ENCODE peak calls at places on chromosomes 11 and 22, in six cellular contexts. Y is transverse colon, A is AG10803, R is lower lobe of right lung, S is bronchial epithelial cell, I is thoracic aorta. M is an unnamed sample.

GRCh38 chr11:7436146-7436545 is 49.2 kb upstream of the OLFML1 start:
- DNase-seq in Y (no peak), A (no peak), R (no peak), S (no peak), I (no peak), M (no peak)

GRCh38 chr11:63535734-63536133 is 874 bp upstream of the PLAAT4 start:
- DNase-seq in Y (no peak), A (no peak), R (no peak), S (no peak), I (no peak), M (no peak)

GRCh38 chr11:117045196-117045595 is 53.0 kb downstream of the SIK3 start:
- DNase-seq in Y (peak), A (peak), R (no peak), S (peak), I (no peak), M (no peak)

GRCh38 chr11:832529-833113 is at the start of gene CD151:
- DNase-seq in Y (peak), A (peak), R (no peak), S (no peak), I (no peak), M (no peak)

GRCh38 chr11:17812286-17813187 is 78.0 kb downstream of the KCNC1 start:
- DNase-seq in Y (peak), A (no peak), R (no peak), S (no peak), I (no peak), M (no peak)

GRCh38 chr11:75204012-75204674 is 36.4 kb upstream of the TPBGL start:
- DNase-seq in Y (no peak), A (no peak), R (no peak), S (no peak), I (no peak), M (no peak)

GRCh38 chr22:31603081-31603525 is 58.9 kb downstream of the PISD start:
- DNase-seq in Y (no peak), A (no peak), R (no peak), S (no peak), I (no peak), M (peak)

GRCh38 chr11:110349109-110349996 is 52.9 kb upstream of the RDX start:
- DNase-seq in Y (no peak), A (no peak), R (no peak), S (no peak), I (no peak), M (no peak)

GRCh38 chr11:125569913-125570621 is 790 bp downstream of the EI24 start:
- DNase-seq in Y (no peak), A (no peak), R (no peak), S (peak), I (no peak), M (no peak)

GRCh38 chr11:66112041-66112491 is 42.0 kb downstream of the PACS1 start:
- DNase-seq in Y (no peak), A (no peak), R (no peak), S (no peak), I (no peak), M (no peak)

GRCh38 chr11:18853086-18853720 is 61.6 kb upstream of the PTPN5 start:
- DNase-seq in Y (no peak), A (peak), R (no peak), S (peak), I (no peak), M (no peak)

GRCh38 chr11:24779791-24780190 is 282.9 kb downstream of the LUZP2 start:
- DNase-seq in Y (no peak), A (no peak), R (no peak), S (peak), I (no peak), M (no peak)

GRCh38 chr22:28817919-28818859 is 17.8 kb upstream of the XBP1 start:
- DNase-seq in Y (peak), A (no peak), R (peak), S (peak), I (no peak), M (peak)

GRCh38 chr11:45146072-45147016 is at the start of gene PRDM11:
- DNase-seq in Y (peak), A (peak), R (peak), S (peak), I (no peak), M (peak)

GRCh38 chr11:114377612-114378267 is 22.6 kb downstream of the C11orf71 start:
- DNase-seq in Y (no peak), A (peak), R (no peak), S (no peak), I (no peak), M (no peak)

GRCh38 chr11:86068138-86068861 is 584 bp downstream of the PICALM start:
- DNase-seq in Y (peak), A (peak), R (peak), S (peak), I (peak), M (no peak)

GRCh38 chr11:4125141-4125540 is 30.5 kb downstream of the RRM1 start:
- DNase-seq in Y (no peak), A (peak), R (no peak), S (peak), I (no peak), M (no peak)

GRCh38 chr11:77401486-77402217 is 72.2 kb downstream of the PAK1 start:
- DNase-seq in Y (no peak), A (no peak), R (no peak), S (peak), I (no peak), M (no peak)

GRCh38 chr11:19715373-19715772 is 2.7 kb downstream of the NAV2 start:
- DNase-seq in Y (no peak), A (peak), R (no peak), S (peak), I (peak), M (no peak)

GRCh38 chr11:25961539-25961938 is 370.4 kb upstream of the ANO3 start:
- DNase-seq in Y (no peak), A (no peak), R (no peak), S (peak), I (no peak), M (no peak)

GRCh38 chr11:117872420-117872961 is 4.0 kb downstream of the FXYD6 start:
- DNase-seq in Y (no peak), A (no peak), R (no peak), S (no peak), I (no peak), M (peak)

GRCh38 chr11:48116843-48117242 is 99.8 kb upstream of the OR4B1 start:
- DNase-seq in Y (no peak), A (no peak), R (no peak), S (no peak), I (no peak), M (no peak)

GRCh38 chr11:61587951-61588695 is 7.2 kb upstream of the SYT7 start:
- DNase-seq in Y (peak), A (no peak), R (peak), S (peak), I (no peak), M (peak)

GRCh38 chr22:23862103-23862502 is 4.4 kb downstream of the SLC2A11 start:
- DNase-seq in Y (no peak), A (peak), R (peak), S (peak), I (no peak), M (peak)

GRCh38 chr22:41526802-41527799 is 17.2 kb downstream of the POLR3H start:
- DNase-seq in Y (peak), A (peak), R (peak), S (no peak), I (no peak), M (no peak)

GRCh38 chr11:8442301-8442700 is 151.7 kb downstream of the STK33 start:
- DNase-seq in Y (no peak), A (no peak), R (no peak), S (no peak), I (no peak), M (no peak)

GRCh38 chr11:2522636-2523255 is 77.9 kb downstream of the KCNQ1 start:
- DNase-seq in Y (peak), A (no peak), R (peak), S (no peak), I (no peak), M (peak)

GRCh38 chr11:124669193-124669592 is 4.3 kb downstream of the SIAE start:
- DNase-seq in Y (peak), A (peak), R (no peak), S (peak), I (no peak), M (no peak)

GRCh38 chr11:33067294-33067693 is 27.9 kb downstream of the TCP11L1 start:
- DNase-seq in Y (no peak), A (no peak), R (no peak), S (no peak), I (no peak), M (no peak)

DNA sequence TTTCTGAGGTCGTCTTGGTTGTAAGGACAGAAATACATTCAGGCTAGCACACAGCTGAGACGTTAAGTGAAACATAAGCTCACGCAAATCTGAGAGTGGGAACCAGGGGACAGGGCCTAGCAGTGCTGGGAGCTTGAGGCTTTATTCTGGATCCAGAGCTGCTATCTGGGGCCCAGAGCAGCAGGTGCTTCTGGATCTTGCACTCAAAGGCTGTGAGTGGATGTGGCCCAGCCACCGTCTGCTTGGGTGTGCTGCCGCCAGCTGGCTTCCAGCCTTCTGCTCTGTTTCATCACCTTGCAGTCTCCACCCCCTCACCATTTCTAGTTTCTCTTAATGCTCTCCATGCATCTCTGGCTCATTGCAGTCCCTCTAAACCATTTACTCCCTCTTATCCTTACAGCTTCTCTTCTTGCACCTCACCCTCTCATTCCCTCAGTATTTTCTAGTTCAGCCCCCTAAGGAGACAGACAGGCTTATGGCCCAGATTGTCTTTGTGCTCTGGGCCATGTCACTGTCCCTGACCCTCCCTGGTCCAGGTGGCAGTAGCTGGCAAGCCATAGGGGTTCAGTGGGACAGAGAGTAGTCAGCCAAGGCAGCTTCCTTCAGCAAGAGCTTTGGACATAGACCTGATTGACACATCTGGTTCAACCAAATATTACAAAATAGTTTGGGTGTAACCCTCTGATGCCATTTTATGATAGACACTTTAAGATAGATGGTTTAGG is 53.7 kb downstream of the NCAM1 start:
- DNase-seq in Y (peak), A (peak), R (peak), S (peak), I (no peak), M (no peak)
- TF ChIP-seq CTCF in Y (no peak), A (no peak), R (no peak), S (peak), I (no peak), M (no peak)

GRCh38 chr22:45166935-45167334 is 3.2 kb downstream of the NUP50 start:
- DNase-seq in Y (no peak), A (no peak), R (no peak), S (no peak), I (no peak), M (no peak)

GRCh38 chr22:45163417-45164216 is at the start of gene NUP50:
- DNase-seq in Y (peak), A (peak), R (peak), S (peak), I (peak), M (peak)

GRCh38 chr22:45162531-45162930 is 1.2 kb upstream of the NUP50 start:
- DNase-seq in Y (peak), A (no peak), R (no peak), S (no peak), I (no peak), M (no peak)

GRCh38 chr22:45163074-45163416 is 680 bp upstream of the NUP50 start:
- DNase-seq in Y (peak), A (peak), R (no peak), S (peak), I (no peak), M (no peak)

DNA sequence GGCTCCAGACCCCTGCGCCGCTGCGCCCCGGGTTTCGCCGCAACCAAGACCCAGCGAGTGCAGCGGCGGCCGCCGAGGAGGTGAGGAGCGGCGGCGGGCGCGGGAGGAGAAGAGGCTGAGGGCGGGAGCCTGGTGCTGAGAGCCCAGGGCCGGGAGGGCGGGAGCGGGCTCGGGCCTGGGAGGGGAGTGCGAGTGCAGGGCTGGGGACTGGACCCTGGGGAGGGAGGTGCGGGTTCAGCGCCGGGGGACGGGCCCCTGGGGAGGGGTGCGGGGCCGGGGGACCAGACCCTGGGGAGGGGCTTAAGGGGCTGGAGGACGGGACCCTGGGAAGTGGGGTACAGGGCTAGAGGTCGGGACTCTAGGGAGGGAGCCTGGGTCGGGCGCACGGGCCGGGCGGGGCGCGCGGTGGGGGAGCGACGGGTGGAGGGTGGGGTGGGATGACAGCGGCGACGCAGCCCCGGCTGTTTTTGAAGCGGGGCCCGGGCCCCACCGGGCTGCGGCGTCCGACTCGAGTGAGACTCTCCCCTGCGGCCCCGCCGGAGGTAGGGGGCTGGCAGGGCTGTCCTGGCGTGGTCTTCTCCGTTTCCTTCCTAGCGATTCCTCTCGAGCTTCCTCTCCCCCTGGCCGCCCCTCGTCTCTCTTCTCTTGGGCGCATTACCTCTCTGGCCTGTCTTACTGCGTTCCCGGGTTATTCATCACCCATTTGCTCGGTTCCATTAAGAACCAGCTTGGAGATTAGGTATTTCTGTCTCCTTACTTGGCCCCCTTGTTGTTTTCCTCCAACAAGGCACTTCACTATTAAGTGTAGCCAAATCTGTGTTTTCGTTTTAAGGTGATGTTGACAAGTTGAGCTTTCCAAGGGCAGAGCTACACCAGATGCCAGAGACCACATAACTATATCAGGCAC is 745 bp downstream of the NUP50 start:
- DNase-seq in Y (peak), A (no peak), R (peak), S (no peak), I (no peak), M (peak)
- TF ChIP-seq CTCF in Y (no peak), A (no peak), R (no peak), S (no peak), I (no peak), M (no peak)

GRCh38 chr22:47631571-47632102 is 869.2 kb downstream of the TBC1D22A start:
- DNase-seq in Y (no peak), A (no peak), R (no peak), S (no peak), I (no peak), M (no peak)
- TF ChIP-seq CTCF in Y (no peak), A (no peak), R (no peak), S (no peak), I (no peak), M (no peak)

GRCh38 chr11:128889657-128890213 is 1.4 kb upstream of the KCNJ5 start:
- DNase-seq in Y (no peak), A (no peak), R (no peak), S (no peak), I (no peak), M (no peak)

GRCh38 chr11:128888034-128888985 is 2.8 kb upstream of the KCNJ5 start:
- DNase-seq in Y (no peak), A (no peak), R (no peak), S (peak), I (no peak), M (no peak)

GRCh38 chr11:128884703-128885338 is 6.3 kb upstream of the KCNJ5 start:
- DNase-seq in Y (peak), A (peak), R (no peak), S (peak), I (no peak), M (no peak)

GRCh38 chr11:128884054-128884453 is 7.1 kb upstream of the KCNJ5 start:
- DNase-seq in Y (no peak), A (no peak), R (no peak), S (no peak), I (no peak), M (no peak)

DNA sequence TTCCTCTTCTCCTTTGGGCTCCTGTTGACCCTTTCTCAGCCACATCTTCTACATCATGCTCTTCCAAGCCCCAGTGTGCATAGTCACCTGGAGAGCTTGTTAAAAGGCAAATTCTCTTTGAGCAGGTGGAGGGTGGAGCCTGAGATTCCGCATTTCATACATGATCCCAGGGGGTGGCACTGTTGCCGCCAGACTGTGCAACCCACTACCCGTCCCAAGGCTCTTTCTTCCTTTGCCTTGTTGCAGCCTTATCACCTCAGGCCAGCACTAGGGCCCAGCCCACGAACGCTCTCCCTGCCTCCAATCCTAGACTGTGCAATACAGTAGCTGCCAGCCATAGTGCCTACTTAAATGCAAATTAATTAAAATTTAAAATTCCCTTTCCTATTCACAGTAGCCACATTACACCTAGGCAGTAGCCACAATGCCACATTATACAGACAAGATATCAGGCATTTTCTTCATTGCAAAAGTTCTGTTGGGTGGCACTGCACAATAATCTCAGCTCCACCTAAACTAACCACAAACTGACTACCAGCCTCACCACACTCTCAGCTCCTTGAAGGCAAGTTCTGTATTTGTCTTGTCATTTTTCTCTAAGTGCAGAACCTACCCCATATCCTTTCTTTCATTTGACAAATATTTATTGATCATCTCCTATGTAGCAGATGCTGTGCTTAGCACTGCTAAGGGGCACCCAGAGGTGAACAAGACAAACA is 4.6 kb upstream of the KCNJ5 start:
- DNase-seq in Y (peak), A (no peak), R (no peak), S (peak), I (no peak), M (no peak)
- TF ChIP-seq CTCF in Y (no peak), A (no peak), R (peak), S (peak), I (no peak), M (peak)

GRCh38 chr11:31799036-31799793 is 11.9 kb downstream of the PAX6 start:
- DNase-seq in Y (no peak), A (no peak), R (no peak), S (no peak), I (no peak), M (no peak)
- TF ChIP-seq CTCF in Y (no peak), A (no peak), R (no peak), S (no peak), I (no peak), M (no peak)

M was measured in kidney.